ENCODE peak calls at places on chromosomes 7 and 10, in nine cellular contexts. U is activated effector memory CD4-positive, alpha-beta T cell treated with anti-CD3 and anti-CD28 coated beads, Interleukin-2, amount 50 U/mL, for 16 hours; Z is upper lobe of right lung; J is activated CD8-positive, alpha-beta memory T cell treated with anti-CD3 and anti-CD28 coated beads for 4 hours; O is iPS-NIHi11; I is MCF 10A; X is Ammon's horn; H is EL; F is NCI-H524. B is an unnamed sample.

GRCh38 chr10:43943825-43944360 is 295.2 kb upstream of the ZNF32 start:
- DNase-seq in X (no peak), U (no peak), O (no peak), H (no peak), I (no peak), J (no peak), Z (peak; percentile 38), F (no peak), B (no peak)

GRCh38 chr7:142409471-142409870 is 151.6 kb upstream of the PRSS58 start:
- DNase-seq in U (no peak), F (no peak), Z (no peak), O (no peak), I (no peak), H (peak; percentile 51), J (no peak), X (no peak), B (no peak)

GRCh38 chr7:18552311-18552916 is 56.9 kb downstream of the HDAC9 start:
- DNase-seq in U (no peak), O (no peak), H (no peak), X (peak; percentile 30), Z (no peak), F (no peak), I (no peak), J (no peak), B (no peak)

GRCh38 chr10:126663328-126663727 is 7.2 kb downstream of the C10orf90 start:
- DNase-seq in H (no peak), O (no peak), Z (no peak), F (no peak), U (peak; percentile 68), X (peak; percentile 96), J (no peak), I (peak; percentile 81), B (no peak)

GRCh38 chr10:127737563-127738511 is 852 bp downstream of the FOXI2 start:
- DNase-seq in U (no peak), J (no peak), X (no peak), F (no peak), H (no peak), O (no peak), I (no peak), Z (no peak), B (no peak)

GRCh38 chr7:7181519-7182155 is 707 bp upstream of the C1GALT1 start:
- DNase-seq in F (no peak), X (peak; percentile 70), Z (peak; percentile 67), J (peak; percentile 11), H (peak; percentile 50), I (peak; percentile 57), O (peak; percentile 64), U (peak; percentile 79), B (peak; percentile 45)

GRCh38 chr10:128851726-128852125 is 615.3 kb upstream of the MGMT start:
- DNase-seq in J (no peak), X (no peak), Z (no peak), O (no peak), U (no peak), F (no peak), I (no peak), H (no peak), B (no peak)

GRCh38 chr7:140262242-140262903 is 85.6 kb upstream of the KDM7A start:
- DNase-seq in X (no peak), J (no peak), O (no peak), H (no peak), I (no peak), U (peak; percentile 57), F (no peak), Z (no peak), B (no peak)

GRCh38 chr10:94403034-94403822 is 887 bp downstream of the TBC1D12 start:
- DNase-seq in H (peak; percentile 78), X (peak; percentile 81), F (no peak), Z (peak; percentile 83), O (peak; percentile 74), U (peak; percentile 65), I (peak; percentile 79), J (no peak), B (peak; percentile 46)

GRCh38 chr10:13794982-13795381 is 208.2 kb downstream of the PRPF18 start:
- DNase-seq in H (no peak), X (no peak), J (no peak), U (no peak), O (no peak), F (no peak), I (no peak), Z (no peak), B (no peak)

GRCh38 chr7:36215017-36215621 is 62.1 kb downstream of the EEPD1 start:
- DNase-seq in J (no peak), I (no peak), X (no peak), H (no peak), Z (no peak), O (peak; percentile 42), U (no peak), F (no peak), B (no peak)

GRCh38 chr10:13087986-13088618 is 11.9 kb upstream of the OPTN start:
- DNase-seq in I (peak; percentile 49), F (no peak), J (no peak), Z (no peak), H (peak; percentile 70), O (no peak), X (no peak), U (no peak), B (peak; percentile 55)

GRCh38 chr10:102729090-102730026 is 14.4 kb upstream of the WBP1L start:
- DNase-seq in J (peak; percentile 27), Z (peak; percentile 93), O (peak; percentile 92), X (peak; percentile 91), F (peak; percentile 45), U (peak; percentile 82), H (peak; percentile 79), I (peak; percentile 75), B (peak; percentile 45)

GRCh38 chr10:2949948-2950354 is 117.4 kb upstream of the PFKP start:
- DNase-seq in I (peak; percentile 82), Z (no peak), X (peak; percentile 58), H (peak; percentile 20), O (no peak), F (no peak), U (peak; percentile 85), J (no peak), B (no peak)

GRCh38 chr10:92342801-92343200 is 51.8 kb downstream of the MARCHF5 start:
- DNase-seq in F (no peak), U (no peak), O (no peak), J (no peak), H (peak; percentile 81), X (no peak), I (no peak), Z (no peak), B (peak; percentile 26)

GRCh38 chr10:132231656-132232552 is 45.2 kb downstream of the DPYSL4 start:
- DNase-seq in H (no peak), O (no peak), X (no peak), I (no peak), F (no peak), Z (no peak), U (no peak), J (no peak), B (no peak)

GRCh38 chr7:138755331-138755747 is 42.5 kb upstream of the TMEM213 start:
- DNase-seq in O (peak; percentile 53), H (peak; percentile 20), Z (no peak), J (no peak), I (no peak), U (no peak), X (no peak), F (no peak), B (peak; percentile 46)

GRCh38 chr10:29120216-29120615 is 168.7 kb upstream of the LYZL1 start:
- DNase-seq in X (no peak), Z (no peak), U (no peak), O (no peak), F (no peak), H (peak; percentile 89), J (no peak), I (peak; percentile 87), B (peak; percentile 67)

GRCh38 chr7:20033621-20034200 is 183.5 kb downstream of the MACC1 start:
- DNase-seq in J (no peak), X (no peak), Z (no peak), H (peak; percentile 85), I (peak; percentile 57), F (no peak), O (no peak), U (no peak), B (no peak)

GRCh38 chr7:111429781-111430180 is 132.5 kb downstream of the IMMP2L start:
- DNase-seq in J (no peak), Z (no peak), H (no peak), I (no peak), F (no peak), X (no peak), U (no peak), O (no peak), B (no peak)

GRCh38 chr10:600234-600633 is 89.2 kb downstream of the DIP2C start:
- DNase-seq in F (no peak), X (no peak), J (no peak), Z (peak; percentile 56), H (no peak), I (no peak), U (no peak), O (no peak), B (no peak)

GRCh38 chr10:109922976-109923921 is at the start of gene XPNPEP1:
- DNase-seq in U (peak; percentile 93), O (peak; percentile 97), H (peak; percentile 88), I (peak; percentile 79), Z (peak; percentile 94), X (peak; percentile 96), J (peak; percentile 58), F (no peak), B (peak; percentile 80)

GRCh38 chr10:78936412-78937342 is 132.1 kb upstream of the ZMIZ1 start:
- DNase-seq in I (no peak), U (no peak), Z (peak; percentile 60), X (no peak), F (no peak), H (no peak), J (no peak), O (no peak), B (no peak)

GRCh38 chr10:24723788-24724380 is at the start of gene ARHGAP21:
- DNase-seq in H (peak; percentile 83), Z (peak; percentile 85), F (peak; percentile 19), J (no peak), O (peak; percentile 41), X (peak; percentile 81), I (peak; percentile 75), U (peak; percentile 80), B (peak; percentile 88)

GRCh38 chr10:32132357-32132756 is 76.1 kb upstream of the KIF5B start:
- DNase-seq in O (peak; percentile 32), U (no peak), X (no peak), J (no peak), F (no peak), Z (no peak), H (no peak), I (no peak), B (no peak)

GRCh38 chr7:66877577-66878300 is 43.3 kb upstream of the TMEM248 start:
- DNase-seq in Z (no peak), F (no peak), J (no peak), H (peak; percentile 9), X (no peak), U (no peak), I (no peak), O (no peak), B (no peak)

GRCh38 chr10:131871673-131872005 is 29.2 kb upstream of the PPP2R2D start:
- DNase-seq in X (no peak), I (no peak), F (no peak), U (no peak), Z (no peak), J (no peak), H (no peak), O (no peak), B (no peak)

GRCh38 chr10:132678436-132679216 is 107.3 kb downstream of the NKX6-2 start:
- DNase-seq in J (no peak), Z (peak; percentile 43), I (no peak), O (no peak), H (no peak), U (peak; percentile 39), X (no peak), F (no peak), B (no peak)

GRCh38 chr10:12512292-12513002 is 163.1 kb downstream of the CAMK1D start:
- DNase-seq in U (no peak), X (no peak), Z (no peak), F (no peak), O (no peak), H (no peak), I (no peak), J (no peak), B (no peak)

GRCh38 chr10:80408198-80409085 is at the start of gene PRXL2A:
- DNase-seq in O (peak; percentile 99), U (peak; percentile 91), H (no peak), X (peak; percentile 88), Z (peak; percentile 95), I (peak; percentile 45), F (peak; percentile 30), J (peak; percentile 63), B (no peak)

GRCh38 chr7:107463139-107464078 is 6.4 kb upstream of the GPR22 start:
- DNase-seq in I (peak; percentile 78), F (no peak), U (peak; percentile 73), H (peak; percentile 65), O (peak; percentile 38), X (peak; percentile 84), Z (no peak), J (no peak), B (peak; percentile 54)